ENCODE peak calls at places on chromosome 12, in five cellular contexts. Q is memory B cell; O is HFFc6; M is Kasumi-1; J is CD4-positive, alpha-beta T cell. D is an unnamed sample.

GRCh38 chr12:62761658-62762057 is 173.3 kb downstream of the PPM1H start:
- DNase-seq in Q (no peak), O (no peak), M (no peak), J (no peak), D (no peak)

GRCh38 chr12:78439666-78440065 is 424.9 kb upstream of the SYT1 start:
- DNase-seq in Q (no peak), O (no peak), M (no peak), J (no peak), D (no peak)

GRCh38 chr12:125249066-125249824 is 184.0 kb downstream of the AACS start:
- DNase-seq in Q (no peak), O (no peak), M (no peak), J (no peak), D (no peak)

GRCh38 chr12:130952106-130952505 is 1.6 kb upstream of the ADGRD1 start:
- DNase-seq in Q (no peak), O (no peak), M (no peak), J (no peak), D (no peak)

GRCh38 chr12:67677166-67677565 is 28.6 kb downstream of the DYRK2 start:
- DNase-seq in Q (no peak), O (no peak), M (no peak), J (no peak), D (no peak)

GRCh38 chr12:109940339-109940923 is 40.4 kb downstream of the TCHP start:
- DNase-seq in Q (no peak), O (no peak), M (no peak), J (no peak), D (no peak)

GRCh38 chr12:120742207-120742536 is 16.5 kb downstream of the ACADS start:
- DNase-seq in Q (no peak), O (no peak), M (no peak), J (no peak), D (no peak)

GRCh38 chr12:10634427-10634826 is 21.0 kb upstream of the MAGOHB start:
- DNase-seq in Q (no peak), O (peak), M (no peak), J (no peak), D (no peak)

GRCh38 chr12:30019386-30020140 is 235.8 kb upstream of the TMTC1 start:
- DNase-seq in Q (no peak), O (no peak), M (no peak), J (no peak), D (no peak)

GRCh38 chr12:12918781-12919180 is 27.4 kb downstream of the GPRC5A start:
- DNase-seq in Q (no peak), O (no peak), M (no peak), J (no peak), D (no peak)

GRCh38 chr12:271165-271564 is 8.5 kb upstream of the SLC6A13 start:
- DNase-seq in Q (no peak), O (no peak), M (no peak), J (no peak), D (no peak)

GRCh38 chr12:49288412-49288853 is 6.5 kb upstream of the PRPH start:
- DNase-seq in Q (peak), O (peak), M (peak), J (peak), D (peak)

GRCh38 chr12:92899388-92900001 is 29.6 kb downstream of the EEA1 start:
- DNase-seq in Q (no peak), O (peak), M (no peak), J (no peak), D (no peak)

GRCh38 chr12:24608637-24609285 is 340.1 kb downstream of the BCAT1 start:
- DNase-seq in Q (no peak), O (no peak), M (no peak), J (no peak), D (no peak)

GRCh38 chr12:6540181-6540877 is 6.0 kb downstream of the GAPDH start:
- DNase-seq in Q (peak), O (peak), M (peak), J (peak), D (peak)

GRCh38 chr12:118999107-118999506 is 17.8 kb downstream of the SRRM4 start:
- DNase-seq in Q (no peak), O (no peak), M (no peak), J (no peak), D (no peak)

GRCh38 chr12:106780010-106780625 is 5.6 kb downstream of the RIC8B start:
- DNase-seq in Q (no peak), O (peak), M (no peak), J (no peak), D (no peak)

GRCh38 chr12:95206916-95207315 is 10.4 kb downstream of the FGD6 start:
- DNase-seq in Q (no peak), O (no peak), M (no peak), J (no peak), D (no peak)

GRCh38 chr12:26406813-26407212 is 211.4 kb downstream of the SSPN start:
- DNase-seq in Q (no peak), O (no peak), M (no peak), J (no peak), D (no peak)

GRCh38 chr12:13075786-13076570 is 27.5 kb downstream of the GSG1 start:
- DNase-seq in Q (no peak), O (no peak), M (no peak), J (no peak), D (no peak)

GRCh38 chr12:3086729-3087323 is 9.6 kb downstream of the TSPAN9 start:
- DNase-seq in Q (no peak), O (no peak), M (no peak), J (no peak), D (no peak)

GRCh38 chr12:71476513-71476912 is 36.9 kb downstream of the LGR5 start:
- DNase-seq in Q (no peak), O (peak), M (no peak), J (no peak), D (no peak)

GRCh38 chr12:56476143-56476542 is 7.8 kb downstream of the SPRYD4 start:
- DNase-seq in Q (no peak), O (no peak), M (no peak), J (no peak), D (no peak)

GRCh38 chr12:48690990-48691389 is 9.0 kb upstream of the KANSL2 start:
- DNase-seq in Q (no peak), O (no peak), M (no peak), J (no peak), D (no peak)

GRCh38 chr12:14785568-14785967 is 17.7 kb downstream of the WBP11 start:
- DNase-seq in Q (no peak), O (no peak), M (no peak), J (no peak), D (no peak)

GRCh38 chr12:51661836-51662235 is 70.8 kb downstream of the SCN8A start:
- DNase-seq in Q (no peak), O (no peak), M (no peak), J (no peak), D (no peak)

D was measured in effector CD8-positive, alpha-beta T cell.